ENCODE peak calls at places on chromosomes 2 and 18, in six cellular contexts. One of them, this sample, is unnamed. For H3K4me1, the result is how much of the 10 kb centered on the place peaks cover.

GRCh38 chr2:185700883-185701282 is 37.7 kb upstream of the FSIP2 start:
- DNase-seq in colonic mucosa: no peak
- DNase-seq in mesenchymal stem cell: no peak
- DNase-seq in SJSA1: no peak
- DNase-seq in OCI-LY7: no peak
- DNase-seq in thoracic aorta: no peak
- DNase-seq in this sample: no peak

GRCh38 chr2:215791481-215791937 is 221.8 kb downstream of the MREG start:
- DNase-seq in colonic mucosa: no peak
- DNase-seq in mesenchymal stem cell: no peak
- DNase-seq in SJSA1: no peak
- DNase-seq in OCI-LY7: no peak
- DNase-seq in thoracic aorta: no peak
- DNase-seq in this sample: no peak

GRCh38 chr18:8609711-8610441 is 639 bp downstream of the RAB12 start:
- DNase-seq in colonic mucosa: no peak
- DNase-seq in mesenchymal stem cell: peak
- DNase-seq in SJSA1: no peak
- DNase-seq in OCI-LY7: peak
- DNase-seq in thoracic aorta: no peak
- DNase-seq in this sample: no peak

GRCh38 chr2:116716038-116716437 is 1098.5 kb upstream of the DDX18 start:
- DNase-seq in colonic mucosa: no peak
- DNase-seq in mesenchymal stem cell: no peak
- DNase-seq in SJSA1: no peak
- DNase-seq in OCI-LY7: no peak
- DNase-seq in thoracic aorta: no peak
- DNase-seq in this sample: no peak

GRCh38 chr2:26246818-26247217 is 2.1 kb downstream of the HADHB start:
- DNase-seq in colonic mucosa: no peak
- DNase-seq in mesenchymal stem cell: peak
- DNase-seq in SJSA1: no peak
- DNase-seq in OCI-LY7: no peak
- DNase-seq in thoracic aorta: no peak
- DNase-seq in this sample: no peak

GRCh38 chr2:85564144-85564563 is 2.9 kb upstream of the GGCX start:
- DNase-seq in colonic mucosa: no peak
- DNase-seq in mesenchymal stem cell: no peak
- DNase-seq in SJSA1: no peak
- DNase-seq in OCI-LY7: peak
- DNase-seq in thoracic aorta: no peak
- DNase-seq in this sample: no peak

GRCh38 chr2:126945118-126945517 is 46.4 kb downstream of the TEX51 start:
- DNase-seq in colonic mucosa: no peak
- DNase-seq in mesenchymal stem cell: no peak
- DNase-seq in SJSA1: no peak
- DNase-seq in OCI-LY7: no peak
- DNase-seq in thoracic aorta: no peak
- DNase-seq in this sample: no peak

GRCh38 chr2:58427572-58428285 is 186.6 kb upstream of the FANCL start:
- DNase-seq in colonic mucosa: peak
- DNase-seq in mesenchymal stem cell: peak
- DNase-seq in SJSA1: peak
- DNase-seq in OCI-LY7: no peak
- DNase-seq in thoracic aorta: no peak
- DNase-seq in this sample: no peak

GRCh38 chr2:222952204-222952603 is 91.4 kb downstream of the ACSL3 start:
- DNase-seq in colonic mucosa: no peak
- DNase-seq in mesenchymal stem cell: no peak
- DNase-seq in SJSA1: no peak
- DNase-seq in OCI-LY7: peak
- DNase-seq in thoracic aorta: no peak
- DNase-seq in this sample: no peak

GRCh38 chr2:240227538-240228428 is 87.3 kb upstream of the OTOS start:
- DNase-seq in colonic mucosa: peak
- DNase-seq in mesenchymal stem cell: no peak
- DNase-seq in SJSA1: peak
- DNase-seq in OCI-LY7: no peak
- DNase-seq in thoracic aorta: no peak
- DNase-seq in this sample: no peak

GRCh38 chr2:46195819-46196218 is 101.4 kb upstream of the EPAS1 start:
- DNase-seq in colonic mucosa: no peak
- DNase-seq in mesenchymal stem cell: no peak
- DNase-seq in SJSA1: peak
- DNase-seq in OCI-LY7: no peak
- DNase-seq in thoracic aorta: no peak
- DNase-seq in this sample: no peak

GRCh38 chr18:29501952-29502351 is 1325.0 kb upstream of the CDH2 start:
- DNase-seq in colonic mucosa: no peak
- DNase-seq in mesenchymal stem cell: peak
- DNase-seq in SJSA1: no peak
- DNase-seq in OCI-LY7: no peak
- DNase-seq in thoracic aorta: no peak
- DNase-seq in this sample: no peak

GRCh38 chr2:132503621-132504200 is 87.1 kb downstream of the GPR39 start:
- DNase-seq in colonic mucosa: no peak
- DNase-seq in mesenchymal stem cell: peak
- DNase-seq in SJSA1: no peak
- DNase-seq in OCI-LY7: no peak
- DNase-seq in thoracic aorta: no peak
- DNase-seq in this sample: no peak

GRCh38 chr2:37795938-37796337 is 124.5 kb upstream of the CDC42EP3 start:
- DNase-seq in colonic mucosa: no peak
- DNase-seq in mesenchymal stem cell: peak
- DNase-seq in SJSA1: peak
- DNase-seq in OCI-LY7: no peak
- DNase-seq in thoracic aorta: no peak
- DNase-seq in this sample: no peak

GRCh38 chr2:85326946-85327756 is 638 bp downstream of the TGOLN2 start:
- DNase-seq in colonic mucosa: peak
- DNase-seq in mesenchymal stem cell: peak
- DNase-seq in SJSA1: no peak
- DNase-seq in OCI-LY7: peak
- DNase-seq in thoracic aorta: no peak
- DNase-seq in this sample: peak

GRCh38 chr2:233353769-233354499 is at the start of gene DGKD:
- DNase-seq in colonic mucosa: peak
- DNase-seq in mesenchymal stem cell: peak
- DNase-seq in SJSA1: peak
- DNase-seq in OCI-LY7: peak
- DNase-seq in thoracic aorta: no peak
- DNase-seq in this sample: peak

GRCh38 chr2:88059979-88060906 is 4.7 kb upstream of the KRCC1 start:
- DNase-seq in colonic mucosa: no peak
- DNase-seq in mesenchymal stem cell: peak
- DNase-seq in SJSA1: no peak
- DNase-seq in OCI-LY7: peak
- DNase-seq in thoracic aorta: no peak
- DNase-seq in this sample: peak

DNA sequence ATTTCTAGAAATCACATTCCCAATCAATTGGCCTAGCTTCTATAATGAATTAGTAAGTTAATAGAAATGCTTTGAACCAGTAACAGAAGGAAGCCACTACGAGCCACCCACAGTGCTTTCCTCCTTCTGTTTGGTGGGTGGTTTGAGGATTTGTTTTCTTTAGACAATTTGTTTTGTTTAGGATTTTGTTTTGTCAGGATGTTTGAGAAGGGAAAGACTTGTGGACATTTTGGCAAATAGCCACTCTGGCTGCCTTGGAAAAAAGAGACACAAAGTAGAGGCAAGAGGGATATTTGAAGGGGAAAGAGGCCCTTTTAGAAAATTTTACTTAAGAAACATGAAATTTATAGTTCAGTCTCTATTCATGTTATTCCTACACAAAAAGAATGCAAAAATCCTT is 47.7 kb downstream of the TANK start:
- DNase-seq in colonic mucosa: no peak
- DNase-seq in mesenchymal stem cell: peak
- DNase-seq in SJSA1: peak
- DNase-seq in OCI-LY7: no peak
- DNase-seq in thoracic aorta: no peak
- DNase-seq in this sample: no peak
- H3K27ac ChIP-seq in colonic mucosa: no peak
- H3K27ac ChIP-seq in mesenchymal stem cell: no peak
- H3K27ac ChIP-seq in SJSA1: peak
- H3K27ac ChIP-seq in OCI-LY7: no peak
- H3K27ac ChIP-seq in thoracic aorta: no peak
- H3K27ac ChIP-seq in this sample: no peak

DNA sequence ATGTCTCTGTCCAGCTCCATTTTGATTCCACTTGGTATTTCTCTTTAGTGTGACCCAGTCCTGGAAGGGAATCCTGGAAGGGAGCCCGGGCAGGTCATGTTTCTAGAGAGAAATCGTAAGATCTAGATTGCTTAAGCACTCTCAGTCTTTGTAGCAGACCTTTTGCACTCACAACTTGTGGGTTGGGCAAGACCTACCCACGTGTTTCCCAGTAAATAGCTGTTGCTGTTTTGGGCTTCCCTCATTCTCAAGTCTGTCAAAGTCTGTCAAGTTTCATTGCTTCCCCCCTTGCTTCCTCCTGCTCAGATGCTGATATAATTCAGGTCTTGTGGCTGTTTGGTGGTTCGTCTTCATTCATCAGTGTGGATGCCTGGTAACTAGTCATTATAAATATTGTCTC is 17.4 kb upstream of the NEMP2 start:
- DNase-seq in colonic mucosa: no peak
- DNase-seq in mesenchymal stem cell: no peak
- DNase-seq in SJSA1: no peak
- DNase-seq in OCI-LY7: no peak
- DNase-seq in thoracic aorta: no peak
- DNase-seq in this sample: peak
- H3K4me1 ChIP-seq in colonic mucosa: under half
- H3K4me1 ChIP-seq in mesenchymal stem cell: under half
- H3K4me1 ChIP-seq in SJSA1: under half
- H3K4me1 ChIP-seq in OCI-LY7: under half
- H3K4me1 ChIP-seq in thoracic aorta: under half
- H3K4me1 ChIP-seq in this sample: under half

GRCh38 chr2:156778916-156779315 is 342.7 kb downstream of the GPD2 start:
- DNase-seq in colonic mucosa: peak
- DNase-seq in mesenchymal stem cell: no peak
- DNase-seq in SJSA1: no peak
- DNase-seq in OCI-LY7: no peak
- DNase-seq in thoracic aorta: no peak
- DNase-seq in this sample: no peak
- H3K27ac ChIP-seq in colonic mucosa: peak
- H3K27ac ChIP-seq in mesenchymal stem cell: no peak
- H3K27ac ChIP-seq in SJSA1: no peak
- H3K27ac ChIP-seq in OCI-LY7: no peak
- H3K27ac ChIP-seq in thoracic aorta: no peak
- H3K27ac ChIP-seq in this sample: no peak

GRCh38 chr2:178279636-178280035 is 85.3 kb downstream of the OSBPL6 start:
- DNase-seq in colonic mucosa: no peak
- DNase-seq in mesenchymal stem cell: no peak
- DNase-seq in SJSA1: no peak
- DNase-seq in OCI-LY7: no peak
- DNase-seq in thoracic aorta: no peak
- DNase-seq in this sample: no peak
- H3K4me1 ChIP-seq in colonic mucosa: under half
- H3K4me1 ChIP-seq in mesenchymal stem cell: under half
- H3K4me1 ChIP-seq in SJSA1: under half
- H3K4me1 ChIP-seq in OCI-LY7: under half
- H3K4me1 ChIP-seq in thoracic aorta: under half
- H3K4me1 ChIP-seq in this sample: under half

GRCh38 chr2:200308001-200308400 is 1.5 kb downstream of the SPATS2L start:
- DNase-seq in colonic mucosa: no peak
- DNase-seq in mesenchymal stem cell: peak
- DNase-seq in SJSA1: no peak
- DNase-seq in OCI-LY7: no peak
- DNase-seq in thoracic aorta: no peak
- DNase-seq in this sample: no peak
- H3K27ac ChIP-seq in colonic mucosa: peak
- H3K27ac ChIP-seq in mesenchymal stem cell: peak
- H3K27ac ChIP-seq in SJSA1: peak
- H3K27ac ChIP-seq in OCI-LY7: no peak
- H3K27ac ChIP-seq in thoracic aorta: peak
- H3K27ac ChIP-seq in this sample: no peak

This sample was measured in CD8-positive, alpha-beta memory T cell.